ENCODE peak calls at places on chromosomes 2 and 18, in six cellular contexts. One of them, this sample, is unnamed.

GRCh38 chr2:196380098-196380497 is 208.7 kb upstream of the STK17B start:
- DNase-seq in K562: no peak
- DNase-seq in GM12878: no peak
- DNase-seq in IMR-90: no peak
- DNase-seq in HepG2: no peak
- DNase-seq in A549: no peak
- DNase-seq in this sample: no peak

GRCh38 chr2:189208254-189208653 is 28.7 kb upstream of the COL5A2 start:
- DNase-seq in K562: no peak
- DNase-seq in A549: no peak
- DNase-seq in HepG2: no peak
- DNase-seq in IMR-90: no peak
- DNase-seq in GM12878: no peak
- DNase-seq in this sample: no peak

GRCh38 chr2:165573534-165574461 is 104.3 kb downstream of the CSRNP3 start:
- DNase-seq in A549: peak
- DNase-seq in GM12878: no peak
- DNase-seq in HepG2: peak
- DNase-seq in IMR-90: no peak
- DNase-seq in K562: no peak
- DNase-seq in this sample: peak

GRCh38 chr2:128520787-128521186 is 202.1 kb upstream of the HS6ST1 start:
- DNase-seq in HepG2: no peak
- DNase-seq in IMR-90: no peak
- DNase-seq in A549: no peak
- DNase-seq in K562: no peak
- DNase-seq in GM12878: peak
- DNase-seq in this sample: no peak

GRCh38 chr2:40430741-40431599 is 20.9 kb downstream of the SLC8A1 start:
- DNase-seq in IMR-90: no peak
- DNase-seq in HepG2: no peak
- DNase-seq in GM12878: no peak
- DNase-seq in K562: no peak
- DNase-seq in A549: no peak
- DNase-seq in this sample: no peak

GRCh38 chr18:64119916-64120315 is 29.0 kb downstream of the LINC00305 start:
- DNase-seq in IMR-90: no peak
- DNase-seq in A549: peak
- DNase-seq in K562: no peak
- DNase-seq in HepG2: peak
- DNase-seq in GM12878: no peak
- DNase-seq in this sample: no peak

GRCh38 chr18:2898131-2898640 is 51.4 kb downstream of the EMILIN2 start:
- DNase-seq in K562: no peak
- DNase-seq in A549: no peak
- DNase-seq in GM12878: no peak
- DNase-seq in HepG2: no peak
- DNase-seq in IMR-90: peak
- DNase-seq in this sample: no peak

GRCh38 chr2:35846-36245 is 10.5 kb downstream of the FAM110C start:
- DNase-seq in A549: no peak
- DNase-seq in K562: no peak
- DNase-seq in IMR-90: no peak
- DNase-seq in GM12878: no peak
- DNase-seq in HepG2: no peak
- DNase-seq in this sample: no peak

GRCh38 chr2:232689152-232689910 is 7.8 kb upstream of the GIGYF2 start:
- DNase-seq in IMR-90: peak
- DNase-seq in GM12878: no peak
- DNase-seq in A549: no peak
- DNase-seq in HepG2: no peak
- DNase-seq in K562: no peak
- DNase-seq in this sample: no peak

GRCh38 chr18:44894011-44894410 is 213.3 kb downstream of the SETBP1 start:
- DNase-seq in A549: no peak
- DNase-seq in GM12878: no peak
- DNase-seq in IMR-90: no peak
- DNase-seq in HepG2: no peak
- DNase-seq in K562: no peak
- DNase-seq in this sample: no peak

GRCh38 chr2:234947556-234947955 is 4.3 kb upstream of the SH3BP4 start:
- DNase-seq in HepG2: no peak
- DNase-seq in A549: no peak
- DNase-seq in IMR-90: no peak
- DNase-seq in GM12878: no peak
- DNase-seq in K562: no peak
- DNase-seq in this sample: no peak

GRCh38 chr2:20522311-20522710 is 75.4 kb downstream of the RHOB start:
- DNase-seq in GM12878: no peak
- DNase-seq in K562: no peak
- DNase-seq in A549: no peak
- DNase-seq in IMR-90: no peak
- DNase-seq in HepG2: no peak
- DNase-seq in this sample: no peak

GRCh38 chr2:215002500-215002899 is 135.9 kb downstream of the ABCA12 start:
- DNase-seq in K562: peak
- DNase-seq in HepG2: peak
- DNase-seq in GM12878: no peak
- DNase-seq in IMR-90: peak
- DNase-seq in A549: peak
- DNase-seq in this sample: peak

GRCh38 chr2:237591021-237591370 is 462 bp upstream of the RAB17 start:
- DNase-seq in GM12878: no peak
- DNase-seq in IMR-90: no peak
- DNase-seq in A549: no peak
- DNase-seq in K562: no peak
- DNase-seq in HepG2: peak
- DNase-seq in this sample: no peak

GRCh38 chr2:150639917-150640538 is 152.6 kb upstream of the RND3 start:
- DNase-seq in HepG2: no peak
- DNase-seq in K562: no peak
- DNase-seq in IMR-90: peak
- DNase-seq in A549: no peak
- DNase-seq in GM12878: no peak
- DNase-seq in this sample: no peak

GRCh38 chr18:77321823-77322805 is 72.5 kb downstream of the GALR1 start:
- DNase-seq in IMR-90: no peak
- DNase-seq in K562: peak
- DNase-seq in HepG2: peak
- DNase-seq in A549: no peak
- DNase-seq in GM12878: no peak
- DNase-seq in this sample: no peak

GRCh38 chr2:29502452-29502851 is 387.2 kb downstream of the CLIP4 start:
- DNase-seq in HepG2: no peak
- DNase-seq in A549: peak
- DNase-seq in GM12878: no peak
- DNase-seq in K562: no peak
- DNase-seq in IMR-90: peak
- DNase-seq in this sample: no peak

GRCh38 chr18:7565677-7566076 is 1.4 kb upstream of the PTPRM start:
- DNase-seq in K562: no peak
- DNase-seq in GM12878: no peak
- DNase-seq in A549: no peak
- DNase-seq in IMR-90: no peak
- DNase-seq in HepG2: no peak
- DNase-seq in this sample: no peak

GRCh38 chr18:58754544-58755068 is 83.3 kb downstream of the MALT1 start:
- DNase-seq in GM12878: no peak
- DNase-seq in IMR-90: no peak
- DNase-seq in K562: no peak
- DNase-seq in HepG2: no peak
- DNase-seq in A549: no peak
- DNase-seq in this sample: no peak

GRCh38 chr2:46072146-46072820 is 224.9 kb upstream of the EPAS1 start:
- DNase-seq in HepG2: no peak
- DNase-seq in IMR-90: peak
- DNase-seq in K562: no peak
- DNase-seq in GM12878: no peak
- DNase-seq in A549: no peak
- DNase-seq in this sample: no peak

GRCh38 chr2:235005603-235006259 is 53.9 kb downstream of the SH3BP4 start:
- DNase-seq in IMR-90: no peak
- DNase-seq in HepG2: peak
- DNase-seq in GM12878: no peak
- DNase-seq in K562: no peak
- DNase-seq in A549: no peak
- DNase-seq in this sample: peak

GRCh38 chr18:30376515-30376914 is 666.0 kb downstream of the DSC3 start:
- DNase-seq in IMR-90: no peak
- DNase-seq in GM12878: no peak
- DNase-seq in K562: no peak
- DNase-seq in HepG2: peak
- DNase-seq in A549: peak
- DNase-seq in this sample: peak

GRCh38 chr2:172693037-172693436 is 42.6 kb upstream of the RAPGEF4 start:
- DNase-seq in K562: no peak
- DNase-seq in HepG2: peak
- DNase-seq in GM12878: no peak
- DNase-seq in IMR-90: peak
- DNase-seq in A549: peak
- DNase-seq in this sample: peak

GRCh38 chr2:74703373-74703772 is 49.3 kb downstream of the SEMA4F start:
- DNase-seq in GM12878: no peak
- DNase-seq in A549: no peak
- DNase-seq in IMR-90: no peak
- DNase-seq in K562: no peak
- DNase-seq in HepG2: no peak
- DNase-seq in this sample: no peak

GRCh38 chr2:230268606-230269222 is 43.2 kb downstream of the SP140 start:
- DNase-seq in IMR-90: peak
- DNase-seq in A549: no peak
- DNase-seq in GM12878: peak
- DNase-seq in HepG2: no peak
- DNase-seq in K562: no peak
- DNase-seq in this sample: no peak

GRCh38 chr2:45330113-45330512 is 281.0 kb downstream of the SRBD1 start:
- DNase-seq in IMR-90: no peak
- DNase-seq in GM12878: no peak
- DNase-seq in HepG2: no peak
- DNase-seq in K562: no peak
- DNase-seq in A549: no peak
- DNase-seq in this sample: no peak

GRCh38 chr18:48866028-48866733 is 84.6 kb downstream of the SMAD7 start:
- DNase-seq in GM12878: no peak
- DNase-seq in IMR-90: peak
- DNase-seq in K562: no peak
- DNase-seq in A549: no peak
- DNase-seq in HepG2: no peak
- DNase-seq in this sample: no peak

GRCh38 chr2:145258903-145259579 is 739.1 kb upstream of the ZEB2 start:
- DNase-seq in GM12878: no peak
- DNase-seq in A549: no peak
- DNase-seq in IMR-90: peak
- DNase-seq in K562: no peak
- DNase-seq in HepG2: no peak
- DNase-seq in this sample: no peak
- TF ChIP-seq BHLHE40 in GM12878: no peak
- TF ChIP-seq BHLHE40 in A549: no peak
- TF ChIP-seq BHLHE40 in IMR-90: no peak
- TF ChIP-seq BHLHE40 in K562: no peak
- TF ChIP-seq BHLHE40 in HepG2: no peak
- TF ChIP-seq BHLHE40 in this sample: no peak

GRCh38 chr2:72173640-72174321 is 26.1 kb upstream of the CYP26B1 start:
- DNase-seq in IMR-90: peak
- DNase-seq in K562: no peak
- DNase-seq in A549: no peak
- DNase-seq in HepG2: no peak
- DNase-seq in GM12878: no peak
- DNase-seq in this sample: no peak
- TF ChIP-seq BHLHE40 in IMR-90: no peak
- TF ChIP-seq BHLHE40 in K562: no peak
- TF ChIP-seq BHLHE40 in A549: no peak
- TF ChIP-seq BHLHE40 in HepG2: no peak
- TF ChIP-seq BHLHE40 in GM12878: no peak
- TF ChIP-seq BHLHE40 in this sample: no peak

GRCh38 chr2:25336446-25336845 is 5.3 kb downstream of the DNMT3A start:
- DNase-seq in K562: no peak
- DNase-seq in A549: no peak
- DNase-seq in IMR-90: no peak
- DNase-seq in GM12878: no peak
- DNase-seq in HepG2: no peak
- DNase-seq in this sample: no peak

GRCh38 chr2:25338401-25338800 is 3.3 kb downstream of the DNMT3A start:
- DNase-seq in A549: no peak
- DNase-seq in IMR-90: no peak
- DNase-seq in K562: no peak
- DNase-seq in HepG2: no peak
- DNase-seq in GM12878: no peak
- DNase-seq in this sample: no peak

GRCh38 chr2:25335971-25336370 is 5.8 kb downstream of the DNMT3A start:
- DNase-seq in HepG2: no peak
- DNase-seq in K562: no peak
- DNase-seq in A549: no peak
- DNase-seq in GM12878: no peak
- DNase-seq in IMR-90: no peak
- DNase-seq in this sample: no peak

GRCh38 chr2:25337891-25338290 is 3.8 kb downstream of the DNMT3A start:
- DNase-seq in A549: no peak
- DNase-seq in GM12878: no peak
- DNase-seq in HepG2: no peak
- DNase-seq in IMR-90: no peak
- DNase-seq in K562: no peak
- DNase-seq in this sample: no peak

DNA sequence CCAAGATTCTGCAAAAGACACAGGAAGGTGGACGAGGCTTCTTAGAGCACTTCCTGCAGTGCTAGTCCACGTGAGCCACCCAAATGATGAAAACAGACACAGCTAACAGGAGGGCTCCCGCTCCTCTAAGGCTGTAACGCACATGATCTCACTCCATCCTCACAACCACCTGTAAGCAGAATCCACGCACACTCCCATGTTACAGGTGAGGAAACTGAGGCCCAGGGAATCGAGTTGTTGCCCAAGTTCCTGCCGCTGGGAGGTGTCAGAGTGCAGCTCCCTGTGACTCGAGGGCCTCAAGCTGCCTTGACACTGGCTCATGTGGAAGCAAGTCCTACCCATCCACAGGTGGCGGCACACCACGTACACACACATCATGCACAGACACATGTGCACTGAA is 4.4 kb downstream of the DNMT3A start:
- DNase-seq in GM12878: no peak
- DNase-seq in A549: no peak
- DNase-seq in K562: no peak
- DNase-seq in HepG2: no peak
- DNase-seq in IMR-90: no peak
- DNase-seq in this sample: no peak
- TF ChIP-seq BHLHE40 in GM12878: no peak
- TF ChIP-seq BHLHE40 in A549: no peak
- TF ChIP-seq BHLHE40 in K562: no peak
- TF ChIP-seq BHLHE40 in HepG2: no peak
- TF ChIP-seq BHLHE40 in IMR-90: no peak
- TF ChIP-seq BHLHE40 in this sample: no peak

DNA sequence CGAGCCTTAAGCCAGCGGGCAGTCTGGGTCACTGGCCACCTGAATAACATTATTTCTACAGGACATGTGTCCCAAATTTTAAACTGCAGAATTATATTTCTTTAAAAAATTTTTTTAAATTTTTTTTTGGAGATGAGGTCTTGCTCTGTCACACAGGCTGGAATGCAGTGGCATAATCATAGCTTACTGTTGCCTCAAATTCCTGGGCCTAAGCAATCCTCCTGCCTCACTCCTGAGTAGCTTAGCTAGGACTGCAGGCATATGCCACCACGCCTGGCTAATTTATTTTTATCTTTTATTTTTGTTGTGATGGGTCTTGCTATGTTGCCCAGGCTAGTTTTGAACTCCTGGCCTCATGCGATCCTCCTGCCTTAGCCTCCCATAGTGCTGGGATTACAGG is 10.7 kb downstream of the WIPF1 start:
- DNase-seq in GM12878: no peak
- DNase-seq in HepG2: no peak
- DNase-seq in K562: no peak
- DNase-seq in IMR-90: peak
- DNase-seq in A549: no peak
- DNase-seq in this sample: no peak
- TF ChIP-seq BHLHE40 in GM12878: no peak
- TF ChIP-seq BHLHE40 in HepG2: no peak
- TF ChIP-seq BHLHE40 in K562: no peak
- TF ChIP-seq BHLHE40 in IMR-90: no peak
- TF ChIP-seq BHLHE40 in A549: no peak
- TF ChIP-seq BHLHE40 in this sample: no peak

This sample was measured in HEK293T.